ENCODE peak calls at places on chromosomes 1 and 21, in ten cellular contexts. R, F, M, O, Z, X, L, J, U and A are unnamed samples. For H3K9me3 and H3K36me3, the result is how much of the 10 kb centered on the place peaks cover.

GRCh38 chr1:98389809-98390208 is 271.7 kb upstream of the SNX7 start:
- DNase-seq in O (no peak), F (no peak), Z (no peak), R (peak), M (no peak), J (no peak), L (no peak), X (no peak), U (no peak), A (no peak)

GRCh38 chr1:184533049-184533448 is 146.2 kb downstream of the C1orf21 start:
- DNase-seq in J (no peak), F (no peak), X (no peak), L (no peak), R (no peak), M (no peak), Z (no peak), O (no peak), U (no peak), A (no peak)

GRCh38 chr1:9399510-9400424 is 107.1 kb downstream of the SPSB1 start:
- DNase-seq in L (no peak), R (peak), F (no peak), M (no peak), U (no peak), Z (peak), J (no peak), O (no peak), X (peak), A (no peak)

GRCh38 chr1:184954232-184954995 is 19.9 kb downstream of the NIBAN1 start:
- DNase-seq in R (no peak), J (no peak), O (no peak), L (no peak), X (no peak), U (no peak), F (no peak), M (no peak), Z (no peak), A (peak)

GRCh38 chr1:210978316-210978993 is 155.5 kb downstream of the KCNH1 start:
- DNase-seq in X (no peak), R (no peak), L (no peak), Z (no peak), O (no peak), F (no peak), U (no peak), M (no peak), J (no peak), A (no peak)

GRCh38 chr1:54867717-54868057 is 19.3 kb downstream of the DHCR24 start:
- DNase-seq in X (no peak), Z (no peak), R (no peak), J (no peak), U (no peak), M (no peak), F (peak), L (no peak), O (no peak), A (no peak)

GRCh38 chr1:100361249-100362089 is 9.2 kb downstream of the CDC14A start:
- DNase-seq in U (no peak), X (no peak), J (no peak), R (no peak), O (no peak), M (no peak), L (no peak), F (no peak), Z (no peak), A (no peak)

GRCh38 chr1:68120136-68120791 is 69.8 kb upstream of the DIRAS3 start:
- DNase-seq in F (no peak), X (no peak), O (peak), L (peak), U (no peak), J (no peak), R (peak), M (peak), Z (no peak), A (peak)

GRCh38 chr1:65846911-65847310 is 54.2 kb downstream of the PDE4B start:
- DNase-seq in R (no peak), X (no peak), U (no peak), J (no peak), F (no peak), L (no peak), Z (no peak), O (no peak), M (no peak), A (no peak)

GRCh38 chr1:87915771-87916170 is 587.1 kb downstream of the LMO4 start:
- DNase-seq in F (no peak), Z (no peak), R (peak), L (no peak), J (no peak), U (no peak), O (no peak), M (no peak), X (no peak), A (no peak)

GRCh38 chr1:57407941-57408340 is 15.9 kb downstream of the DAB1 start:
- DNase-seq in L (no peak), O (no peak), R (no peak), U (no peak), Z (no peak), J (no peak), X (no peak), M (no peak), F (no peak), A (no peak)

GRCh38 chr1:178098262-178098661 is 4.4 kb downstream of the RASAL2 start:
- DNase-seq in X (no peak), O (no peak), R (peak), F (no peak), M (no peak), J (no peak), L (no peak), Z (no peak), U (no peak), A (no peak)

GRCh38 chr1:8027748-8028631 is 1.9 kb upstream of the ERRFI1 start:
- DNase-seq in O (no peak), F (no peak), Z (no peak), J (no peak), X (no peak), U (no peak), R (peak), M (no peak), L (no peak), A (no peak)

GRCh38 chr21:35179990-35180557 is 131.0 kb upstream of the RUNX1 start:
- DNase-seq in J (no peak), U (no peak), L (no peak), O (no peak), M (no peak), X (no peak), F (no peak), Z (no peak), R (peak), A (no peak)

GRCh38 chr1:42720868-42721267 is 19.2 kb downstream of the CLDN19 start:
- DNase-seq in Z (no peak), L (no peak), O (no peak), R (no peak), M (no peak), X (no peak), J (no peak), U (no peak), F (no peak), A (peak)

GRCh38 chr21:41843584-41843983 is 35.6 kb downstream of the PRDM15 start:
- DNase-seq in O (no peak), U (no peak), R (no peak), F (peak), L (no peak), J (no peak), M (no peak), Z (no peak), X (no peak), A (no peak)

GRCh38 chr1:203287109-203287893 is 18.0 kb upstream of the BTG2 start:
- DNase-seq in Z (peak), F (peak), X (peak), R (no peak), O (peak), L (peak), J (peak), U (no peak), M (no peak), A (peak)

GRCh38 chr1:94922756-94923465 is 4.0 kb downstream of the CNN3 start:
- DNase-seq in J (no peak), O (no peak), F (no peak), L (no peak), R (peak), U (no peak), M (no peak), X (no peak), Z (no peak), A (no peak)

GRCh38 chr1:50929376-50929958 is 30.6 kb downstream of the FAF1 start:
- DNase-seq in X (no peak), L (no peak), M (no peak), R (peak), J (no peak), F (no peak), O (no peak), U (no peak), Z (no peak), A (no peak)

GRCh38 chr1:59077739-59078503 is 219.0 kb upstream of the FGGY start:
- DNase-seq in O (no peak), M (no peak), Z (no peak), U (no peak), X (no peak), J (no peak), R (no peak), F (no peak), L (no peak), A (no peak)

GRCh38 chr1:180278791-180279432 is 48.8 kb downstream of the LHX4 start:
- DNase-seq in L (no peak), J (no peak), Z (no peak), X (no peak), O (no peak), R (peak), U (no peak), F (no peak), M (no peak), A (no peak)

GRCh38 chr21:36754241-36754881 is 55.4 kb downstream of the SIM2 start:
- DNase-seq in U (no peak), L (no peak), J (no peak), M (no peak), F (no peak), X (no peak), O (no peak), R (no peak), Z (no peak), A (no peak)

GRCh38 chr1:207815913-207816312 is 64.1 kb downstream of the CD46 start:
- DNase-seq in R (peak), U (peak), X (no peak), L (no peak), O (no peak), J (no peak), Z (no peak), M (no peak), F (no peak), A (no peak)

GRCh38 chr1:12284486-12284885 is 54.7 kb downstream of the VPS13D start:
- DNase-seq in U (no peak), Z (no peak), O (no peak), L (no peak), M (no peak), J (no peak), R (no peak), F (no peak), X (no peak), A (no peak)

GRCh38 chr1:151006331-151007052 is at the start of gene MINDY1:
- DNase-seq in O (peak), X (peak), F (peak), Z (peak), L (peak), R (peak), M (peak), U (peak), J (no peak), A (peak)

GRCh38 chr1:173410794-173411236 is 66.3 kb upstream of the PRDX6 start:
- DNase-seq in X (no peak), R (no peak), F (no peak), J (no peak), L (no peak), M (no peak), O (no peak), Z (no peak), U (no peak), A (no peak)

GRCh38 chr1:22342734-22343191 is 108.9 kb upstream of the ZBTB40 start:
- DNase-seq in M (no peak), J (no peak), U (no peak), R (no peak), F (no peak), Z (no peak), X (no peak), O (no peak), L (no peak), A (no peak)

GRCh38 chr1:95068956-95069710 is 3.6 kb downstream of the ALG14 start:
- DNase-seq in X (no peak), R (no peak), O (no peak), L (no peak), F (no peak), Z (no peak), U (no peak), J (no peak), M (no peak), A (no peak)

GRCh38 chr21:34544032-34544496 is 32.1 kb upstream of the KCNE1 start:
- DNase-seq in L (no peak), F (peak), Z (peak), J (no peak), X (peak), O (peak), R (peak), M (no peak), U (no peak), A (peak)

GRCh38 chr1:211511947-211512346 is 20.0 kb upstream of the RD3 start:
- DNase-seq in L (no peak), R (peak), M (no peak), O (no peak), J (no peak), U (no peak), F (no peak), Z (no peak), X (no peak), A (no peak)

GRCh38 chr1:158689110-158689509 is 2.6 kb upstream of the SPTA1 start:
- DNase-seq in Z (no peak), U (no peak), X (no peak), L (no peak), J (no peak), R (no peak), M (no peak), F (no peak), O (no peak), A (no peak)

DNA sequence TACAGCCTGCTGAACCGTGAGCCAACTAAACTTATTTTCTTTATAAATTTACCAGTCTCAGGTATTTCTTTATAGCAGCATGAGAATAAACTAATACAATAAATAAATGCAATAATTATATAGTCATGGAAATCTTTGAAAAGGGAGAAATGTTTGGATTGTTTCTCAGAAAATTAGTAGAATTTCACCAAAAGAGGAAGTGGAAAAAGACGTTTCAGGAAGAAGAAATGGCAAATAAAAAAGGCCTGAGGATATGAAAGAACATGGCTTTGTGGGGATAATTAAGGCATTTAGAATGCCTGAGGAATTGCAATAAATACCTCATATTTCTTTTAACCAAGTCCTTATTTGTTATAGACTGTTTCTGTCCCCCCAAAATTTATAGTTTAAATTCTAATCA is 451.3 kb upstream of the ADGRL4 start:
- DNase-seq in L (no peak), R (no peak), Z (no peak), J (no peak), M (no peak), O (no peak), X (no peak), F (no peak), U (no peak), A (no peak)
- H3K9me3 ChIP-seq in L (under half), R (under half), Z (under half), J (under half), M (under half), O (under half), X (under half), F (under half), U (under half), A (under half)

GRCh38 chr1:33049381-33049780 is 12.7 kb upstream of the AK2 start:
- DNase-seq in Z (no peak), X (no peak), O (no peak), J (no peak), U (no peak), F (no peak), R (no peak), L (no peak), M (no peak), A (no peak)
- TF ChIP-seq CTCF in Z (no peak), X (no peak), O (no peak), J (no peak), U (no peak), F (no peak), R (no peak), L (no peak), M (no peak), A (no peak)

GRCh38 chr1:6619045-6619444 is 5.5 kb downstream of the PHF13 start:
- DNase-seq in Z (no peak), M (no peak), R (no peak), F (no peak), L (no peak), O (no peak), X (no peak), J (no peak), U (no peak), A (no peak)
- H3K36me3 ChIP-seq in Z (under half), M (under half), R (under half), F (under half), L (under half), O (half or more), X (half or more), J (half or more), U (under half), A (under half)

DNA sequence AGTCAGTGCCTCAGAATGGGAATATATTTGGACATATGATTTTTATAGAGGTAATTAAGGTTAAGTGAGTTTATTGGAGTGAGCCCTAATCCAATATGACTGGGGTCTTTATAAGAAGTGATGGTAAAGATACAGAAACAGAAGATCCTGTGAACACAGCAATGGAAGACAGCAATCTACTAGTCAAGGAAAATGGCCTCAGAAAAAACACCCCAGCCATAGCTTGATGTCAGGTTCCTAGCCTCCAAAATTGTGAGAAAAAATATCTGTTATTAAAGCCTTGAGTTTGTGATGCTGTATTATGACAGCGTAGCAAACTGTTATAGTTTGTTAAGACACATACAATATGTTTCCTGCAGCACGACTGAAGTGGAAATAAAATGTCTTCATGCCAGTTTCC is 72.2 kb downstream of the JMJD4 start:
- DNase-seq in Z (no peak), O (no peak), L (no peak), X (no peak), F (no peak), U (no peak), R (no peak), J (no peak), M (no peak), A (no peak)
- H3K9me3 ChIP-seq in Z (half or more), O (under half), L (half or more), X (half or more), F (half or more), U (half or more), R (half or more), J (under half), M (half or more), A (under half)

GRCh38 chr1:25118554-25118953 is 113.7 kb downstream of the SYF2 start:
- DNase-seq in Z (no peak), U (no peak), L (no peak), J (no peak), M (no peak), X (no peak), F (no peak), R (no peak), O (no peak), A (no peak)

GRCh38 chr1:25112400-25112799 is 119.9 kb downstream of the SYF2 start:
- DNase-seq in U (no peak), X (no peak), R (no peak), J (no peak), M (no peak), F (no peak), Z (no peak), L (no peak), O (no peak), A (no peak)

GRCh38 chr1:25120286-25120685 is 112.0 kb downstream of the SYF2 start:
- DNase-seq in L (no peak), Z (no peak), X (no peak), F (no peak), O (no peak), M (no peak), U (no peak), J (no peak), R (no peak), A (no peak)

GRCh38 chr1:25116832-25117231 is 115.5 kb downstream of the SYF2 start:
- DNase-seq in F (no peak), R (no peak), L (no peak), Z (no peak), M (no peak), O (no peak), U (no peak), J (no peak), X (no peak), A (no peak)

GRCh38 chr1:25117233-25117823 is 115.0 kb downstream of the SYF2 start:
- DNase-seq in F (no peak), L (no peak), X (no peak), Z (no peak), O (no peak), U (no peak), M (no peak), J (no peak), R (no peak), A (peak)
- TF ChIP-seq CTCF in F (peak), L (no peak), X (no peak), Z (no peak), O (no peak), U (no peak), M (no peak), J (no peak), R (no peak), A (no peak)

GRCh38 chr1:108747898-108748297 is 1.4 kb downstream of the STXBP3 start:
- DNase-seq in Z (no peak), R (no peak), X (no peak), O (no peak), M (no peak), J (no peak), U (no peak), L (no peak), F (no peak), A (no peak)
- H3K36me3 ChIP-seq in Z (under half), R (under half), X (under half), O (under half), M (under half), J (under half), U (under half), L (under half), F (under half), A (under half)

GRCh38 chr1:190738321-190738720 is 260.7 kb upstream of the BRINP3 start:
- DNase-seq in X (no peak), L (no peak), F (no peak), R (peak), M (no peak), O (no peak), U (no peak), Z (no peak), J (no peak), A (no peak)
- H3K9me3 ChIP-seq in X (under half), L (under half), F (under half), R (under half), M (under half), O (under half), U (under half), Z (under half), J (under half), A (under half)